ENCODE peak calls at places on chromosome 9, in five cellular contexts. S, P, O, F and C are unnamed samples.

GRCh38 chr9:91101598-91102168 is 260.0 kb downstream of the AUH start:
- DNase-seq in P (no peak), S (no peak), O (no peak), F (no peak), C (no peak)

GRCh38 chr9:20355022-20355421 is 267.3 kb downstream of the MLLT3 start:
- DNase-seq in S (no peak), P (no peak), O (peak; percentile 10), F (peak; percentile 63), C (peak; percentile 65)

GRCh38 chr9:71665247-71665646 is 103.1 kb downstream of the CEMIP2 start:
- DNase-seq in F (no peak), P (no peak), O (no peak), S (no peak), C (no peak)

GRCh38 chr9:129839324-129840023 is 4.2 kb downstream of the USP20 start:
- DNase-seq in F (no peak), O (no peak), P (no peak), S (no peak), C (no peak)

GRCh38 chr9:97109194-97109811 is 70.4 kb upstream of the CTSV start:
- DNase-seq in O (no peak), S (no peak), P (no peak), F (no peak), C (no peak)

GRCh38 chr9:107805198-107805597 is 315.6 kb upstream of the KLF4 start:
- DNase-seq in S (no peak), O (no peak), F (no peak), P (no peak), C (no peak)

GRCh38 chr9:21576331-21577189 is 94.4 kb upstream of the IFNE start:
- DNase-seq in P (no peak), O (no peak), F (peak; percentile 55), S (peak; percentile 65), C (peak; percentile 86)

GRCh38 chr9:133200631-133201030 is 8.4 kb downstream of the OBP2B start:
- DNase-seq in P (no peak), F (no peak), O (peak; percentile 28), S (no peak), C (no peak)

GRCh38 chr9:16869140-16869903 is 1.1 kb downstream of the BNC2 start:
- DNase-seq in S (no peak), P (peak; percentile 19), F (no peak), O (no peak), C (no peak)

GRCh38 chr9:109399258-109399767 is 78.5 kb upstream of the EPB41L4B start:
- DNase-seq in S (no peak), P (no peak), F (no peak), O (no peak), C (no peak)

GRCh38 chr9:136372006-136372405 is 1.5 kb downstream of the CARD9 start:
- DNase-seq in S (no peak), O (no peak), P (no peak), F (no peak), C (no peak)
- H3K4me3 ChIP-seq in S (no peak overlapping the region), O (no peak overlapping the region), P (no peak overlapping the region), F (no peak overlapping the region), C (no peak overlapping the region)

GRCh38 chr9:137434498-137435380 is 6.4 kb downstream of the ENTPD8 start:
- DNase-seq in F (no peak), S (no peak), P (no peak), O (no peak), C (no peak)
- H3K4me3 ChIP-seq in F (no peak overlapping the region), S (no peak overlapping the region), P (no peak overlapping the region), O (no peak overlapping the region), C (no peak overlapping the region)

GRCh38 chr9:114905160-114905940 is 25.0 kb downstream of the TNFSF8 start:
- DNase-seq in F (no peak), S (no peak), P (no peak), O (no peak), C (no peak)
- H3K4me3 ChIP-seq in F (no peak overlapping the region), S (no peak overlapping the region), P (no peak overlapping the region), O (no peak overlapping the region), C (no peak overlapping the region)

GRCh38 chr9:113387560-113388230 is 10.9 kb upstream of the HDHD3 start:
- DNase-seq in O (no peak), F (no peak), P (no peak), S (no peak), C (no peak)
- H3K4me3 ChIP-seq in O (no peak overlapping the region), F (no peak overlapping the region), P (no peak overlapping the region), S (no peak overlapping the region), C (no peak overlapping the region)

DNA sequence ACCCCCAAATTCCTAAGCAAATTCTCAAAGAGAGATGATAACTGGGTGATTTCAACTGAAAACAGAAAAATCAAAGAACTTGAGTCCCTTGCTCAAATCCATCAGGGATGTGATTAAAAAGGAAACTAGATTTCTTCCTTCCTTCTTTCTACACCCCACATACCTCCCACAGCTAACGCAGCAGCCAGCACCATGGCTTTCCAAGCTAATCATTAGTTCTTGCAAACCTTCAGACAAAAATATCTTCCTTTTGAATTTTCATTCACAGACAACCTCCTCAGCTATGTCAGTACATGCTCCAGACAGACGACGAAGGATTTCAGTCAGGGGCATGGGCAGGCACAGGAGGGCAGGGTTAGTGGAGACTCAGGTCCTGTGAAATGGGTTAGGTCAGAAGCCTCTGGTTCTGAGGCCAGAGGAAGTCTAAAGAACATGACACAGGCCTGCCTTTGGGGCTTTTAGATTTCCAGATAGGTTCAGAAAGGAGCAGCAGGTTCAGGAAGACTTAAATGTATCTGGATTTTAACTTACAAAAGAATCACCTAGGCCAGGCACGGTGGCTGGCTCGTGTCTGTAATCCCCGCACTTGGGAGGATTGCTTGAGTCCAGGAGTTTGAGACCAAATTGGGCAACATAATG is 173.7 kb upstream of the NFIB start:
- DNase-seq in S (no peak), P (no peak), F (no peak), O (no peak), C (no peak)
- H3K4me3 ChIP-seq in S (no peak overlapping the region), P (no peak overlapping the region), F (no peak overlapping the region), O (no peak overlapping the region), C (no peak overlapping the region)

GRCh38 chr9:122092611-122093506 is at the start of gene TTLL11:
- DNase-seq in P (peak; percentile 98), F (peak; percentile 78), S (peak; percentile 95), O (peak; percentile 98), C (peak; percentile 81)

GRCh38 chr9:122088880-122089567 is 4.1 kb downstream of the TTLL11 start:
- DNase-seq in P (no peak), F (no peak), S (no peak), O (no peak), C (no peak)

GRCh38 chr9:122091682-122092592 is 1.2 kb downstream of the TTLL11 start:
- DNase-seq in P (no peak), S (no peak), F (no peak), O (no peak), C (no peak)

GRCh38 chr9:122090981-122091380 is 2.1 kb downstream of the TTLL11 start:
- DNase-seq in O (no peak), P (no peak), S (no peak), F (no peak), C (no peak)

DNA sequence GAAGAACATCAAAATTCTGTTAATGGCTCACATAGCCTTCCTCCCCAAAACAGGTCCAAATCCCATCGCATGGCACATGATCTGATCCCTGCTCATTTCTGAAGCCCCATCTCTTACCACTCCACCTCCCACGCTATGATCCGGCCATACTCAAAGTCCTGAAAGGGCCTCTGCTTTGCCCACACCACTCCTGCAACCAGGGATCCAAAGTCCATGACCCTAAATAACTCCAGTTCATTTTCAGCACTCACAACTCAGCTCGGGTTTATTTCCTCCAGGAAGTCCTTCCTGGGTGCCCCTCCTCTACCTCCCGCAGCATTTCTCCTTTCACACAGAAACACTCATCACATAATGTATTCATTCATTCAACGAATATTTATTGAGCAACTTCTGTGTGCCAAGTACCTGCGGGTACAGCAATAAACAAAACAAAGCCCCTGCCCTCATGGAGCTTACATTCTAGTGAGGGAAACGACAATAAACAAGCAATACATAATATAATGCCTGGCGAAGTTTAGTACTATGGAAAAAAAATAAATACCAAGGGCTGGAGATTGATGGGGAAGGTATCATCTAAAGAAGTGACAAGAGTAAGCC is 2.7 kb downstream of the TTLL11 start:
- DNase-seq in F (no peak), O (no peak), P (no peak), S (no peak), C (no peak)
- H3K4me3 ChIP-seq in F (no peak overlapping the region), O (no peak overlapping the region), P (no peak overlapping the region), S (no peak overlapping the region), C (no peak overlapping the region)

DNA sequence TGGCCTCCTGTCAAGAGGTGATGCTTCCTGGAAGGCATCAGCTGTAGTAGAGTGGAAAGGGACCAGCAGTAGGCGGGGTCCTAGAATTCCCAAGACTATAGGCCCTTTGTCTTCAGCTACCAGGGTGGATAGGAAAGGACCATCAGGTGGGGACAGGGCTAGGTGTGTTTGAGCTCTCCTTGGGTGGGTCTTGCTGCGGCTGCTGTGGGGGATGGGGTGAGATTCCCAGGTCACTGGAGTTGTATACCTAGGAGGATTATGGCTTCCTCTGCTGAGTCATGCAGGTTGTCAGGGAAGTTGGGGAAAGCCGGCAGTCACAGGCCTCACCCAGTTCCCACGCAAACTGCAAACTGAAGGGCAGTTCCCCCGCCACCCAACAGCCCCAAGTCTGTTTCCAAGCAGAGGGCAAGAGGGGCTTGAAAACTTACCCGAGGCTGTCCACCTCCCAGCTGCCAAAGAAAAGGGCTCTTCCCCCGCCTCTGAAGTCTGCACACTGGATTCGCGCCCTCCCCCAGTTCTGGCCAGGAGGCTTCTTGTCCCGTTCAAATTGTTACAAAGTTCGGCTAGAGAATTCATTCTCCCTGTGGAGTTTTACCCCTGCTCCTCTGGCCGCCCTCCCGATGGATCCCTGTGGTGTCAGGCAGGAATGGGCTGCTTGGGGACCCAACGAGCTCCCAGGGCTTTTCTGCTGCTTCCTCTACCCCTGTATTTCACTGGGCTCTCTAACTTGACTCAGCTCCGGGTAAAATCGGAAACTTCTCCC is 23.0 kb upstream of the ECM2 start:
- DNase-seq in S (no peak), O (no peak), P (no peak), F (no peak), C (no peak)
- H3K4me3 ChIP-seq in S (no peak overlapping the region), O (no peak overlapping the region), P (no peak overlapping the region), F (no peak overlapping the region), C (no peak overlapping the region)